ENCODE peak calls at places on chromosomes 5 and 9, in five cellular contexts. Y, U, L, N and D are unnamed samples. For H3K4me1, the result is how much of the 10 kb centered on the place peaks cover.

GRCh38 chr9:18297532-18297872 is 176.5 kb upstream of the ADAMTSL1 start:
- DNase-seq in Y (no peak), U (no peak), L (no peak), N (no peak), D (no peak)

GRCh38 chr5:156004754-156005153 is 322.2 kb upstream of the SGCD start:
- DNase-seq in Y (peak), U (no peak), L (no peak), N (no peak), D (no peak)

GRCh38 chr9:130126721-130127429 is 45.3 kb upstream of the NCS1 start:
- DNase-seq in Y (no peak), U (no peak), L (peak), N (no peak), D (no peak)

GRCh38 chr5:166907314-166907713 is 1384.1 kb upstream of the WWC1 start:
- DNase-seq in Y (no peak), U (no peak), L (no peak), N (no peak), D (no peak)

GRCh38 chr9:115601456-115601855 is 483.5 kb upstream of the TNC start:
- DNase-seq in Y (no peak), U (no peak), L (no peak), N (no peak), D (no peak)

GRCh38 chr5:170267431-170268152 is 30.0 kb downstream of the LCP2 start:
- DNase-seq in Y (peak), U (peak), L (peak), N (peak), D (peak)

GRCh38 chr9:106441283-106441682 is 421.7 kb upstream of the ZNF462 start:
- DNase-seq in Y (no peak), U (no peak), L (peak), N (no peak), D (no peak)

GRCh38 chr9:7439355-7439978 is 360.1 kb downstream of the DMAC1 start:
- DNase-seq in Y (no peak), U (no peak), L (no peak), N (no peak), D (no peak)

GRCh38 chr5:173554038-173554955 is 62.2 kb downstream of the BOD1 start:
- DNase-seq in Y (no peak), U (no peak), L (no peak), N (no peak), D (no peak)

GRCh38 chr5:145803617-145804016 is 31.5 kb downstream of the PRELID2 start:
- DNase-seq in Y (no peak), U (no peak), L (no peak), N (no peak), D (no peak)

GRCh38 chr9:86854898-86855523 is 92.3 kb downstream of the GAS1 start:
- DNase-seq in Y (no peak), U (no peak), L (no peak), N (no peak), D (peak)

GRCh38 chr5:52774005-52774410 is 13.7 kb upstream of the ITGA1 start:
- DNase-seq in Y (no peak), U (no peak), L (no peak), N (no peak), D (no peak)

GRCh38 chr9:113363336-113363735 is 13.4 kb downstream of the HDHD3 start:
- DNase-seq in Y (no peak), U (no peak), L (no peak), N (no peak), D (no peak)

GRCh38 chr9:93964685-93965084 is 9.5 kb upstream of the BARX1 start:
- DNase-seq in Y (no peak), U (peak), L (no peak), N (no peak), D (no peak)

GRCh38 chr5:911601-912000 is 18.9 kb downstream of the TRIP13 start:
- DNase-seq in Y (no peak), U (no peak), L (no peak), N (peak), D (no peak)

GRCh38 chr5:147098233-147098790 is 136.5 kb upstream of the STK32A start:
- DNase-seq in Y (peak), U (no peak), L (peak), N (peak), D (no peak)

GRCh38 chr5:9919306-9920030 is 289.3 kb upstream of the TAS2R1 start:
- DNase-seq in Y (no peak), U (no peak), L (no peak), N (no peak), D (no peak)

GRCh38 chr5:5480481-5481111 is 58.1 kb downstream of the ICE1 start:
- DNase-seq in Y (no peak), U (no peak), L (no peak), N (no peak), D (no peak)

GRCh38 chr5:83331842-83332241 is 139.7 kb upstream of the VCAN start:
- DNase-seq in Y (no peak), U (no peak), L (no peak), N (no peak), D (no peak)

GRCh38 chr9:2621678-2622360 is at the start of gene VLDLR:
- DNase-seq in Y (peak), U (peak), L (peak), N (no peak), D (peak)

DNA sequence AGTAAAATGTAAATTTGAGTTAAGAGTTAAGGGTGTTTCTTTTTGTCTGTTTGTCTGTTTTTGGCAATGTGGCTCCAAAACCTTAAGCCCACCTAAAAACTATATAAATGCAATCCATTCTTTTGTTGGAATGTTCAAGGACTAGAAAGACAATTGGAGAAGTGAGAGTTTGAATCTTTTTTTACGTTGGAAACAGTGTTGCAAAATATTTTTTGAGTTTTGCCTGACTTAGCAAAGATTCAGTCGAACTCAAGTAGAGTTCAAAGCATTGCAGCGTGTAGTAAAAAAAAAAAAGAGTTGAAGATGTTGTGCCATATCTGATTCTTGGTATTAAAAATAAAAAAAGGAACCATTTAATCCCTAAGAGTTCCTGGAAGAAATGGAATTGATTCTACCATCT is 915 bp downstream of the SYK start:
- DNase-seq in Y (no peak), U (no peak), L (no peak), N (no peak), D (no peak)
- H3K4me3 ChIP-seq in Y (peak), U (peak), L (no peak), N (peak), D (no peak)

DNA sequence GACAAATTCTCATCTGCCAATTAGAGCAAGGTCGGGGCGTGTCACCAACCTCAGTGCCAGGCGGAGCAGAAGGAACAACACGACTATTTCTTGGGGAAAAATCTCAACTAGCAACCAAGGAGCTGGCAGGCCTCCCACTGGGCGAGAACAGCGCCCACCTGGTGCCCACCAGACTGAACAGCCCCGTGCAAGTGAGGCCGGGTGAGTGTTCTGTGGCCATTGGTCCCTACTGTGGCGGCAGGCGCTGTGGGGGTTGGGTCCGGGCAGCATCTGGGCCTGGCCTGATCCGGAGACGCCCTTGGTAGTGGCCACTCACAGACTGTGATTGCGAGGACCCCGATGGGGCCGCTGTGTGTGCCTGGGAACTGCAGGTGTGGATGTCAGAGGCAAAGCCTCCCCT is 11.5 kb downstream of the NOTCH1 start:
- DNase-seq in Y (no peak), U (no peak), L (no peak), N (no peak), D (no peak)
- TF ChIP-seq POLR2A in Y (no peak), U (no peak), L (no peak), N (no peak), D (no peak)

GRCh38 chr5:139677404-139678282 is 29.5 kb downstream of the CXXC5 start:
- DNase-seq in Y (no peak), U (peak), L (no peak), N (no peak), D (no peak)
- H3K4me1 ChIP-seq in Y (under half), U (half or more), L (half or more), N (under half), D (under half)

DNA sequence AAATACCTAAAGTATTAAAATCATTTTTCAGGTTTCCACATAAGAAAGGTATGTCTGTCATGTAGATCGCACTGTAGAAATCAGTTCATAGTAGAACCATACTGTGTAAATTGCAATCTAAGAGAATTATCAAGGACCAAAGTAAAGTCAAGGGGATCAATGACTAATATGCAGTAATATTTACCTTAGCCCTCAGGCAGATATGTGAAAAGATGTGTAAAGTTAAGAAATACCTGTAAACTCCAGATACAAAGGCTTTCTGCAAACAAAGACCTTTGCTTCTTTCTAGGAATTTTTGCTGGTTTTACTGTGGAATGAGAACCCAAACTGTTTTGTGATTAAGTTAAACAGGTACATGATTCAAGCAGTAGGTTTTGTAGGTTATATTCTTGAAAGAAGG is 11.6 kb downstream of the POLK start:
- DNase-seq in Y (no peak), U (no peak), L (no peak), N (no peak), D (no peak)
- H3K4me3 ChIP-seq in Y (no peak), U (no peak), L (no peak), N (no peak), D (no peak)

DNA sequence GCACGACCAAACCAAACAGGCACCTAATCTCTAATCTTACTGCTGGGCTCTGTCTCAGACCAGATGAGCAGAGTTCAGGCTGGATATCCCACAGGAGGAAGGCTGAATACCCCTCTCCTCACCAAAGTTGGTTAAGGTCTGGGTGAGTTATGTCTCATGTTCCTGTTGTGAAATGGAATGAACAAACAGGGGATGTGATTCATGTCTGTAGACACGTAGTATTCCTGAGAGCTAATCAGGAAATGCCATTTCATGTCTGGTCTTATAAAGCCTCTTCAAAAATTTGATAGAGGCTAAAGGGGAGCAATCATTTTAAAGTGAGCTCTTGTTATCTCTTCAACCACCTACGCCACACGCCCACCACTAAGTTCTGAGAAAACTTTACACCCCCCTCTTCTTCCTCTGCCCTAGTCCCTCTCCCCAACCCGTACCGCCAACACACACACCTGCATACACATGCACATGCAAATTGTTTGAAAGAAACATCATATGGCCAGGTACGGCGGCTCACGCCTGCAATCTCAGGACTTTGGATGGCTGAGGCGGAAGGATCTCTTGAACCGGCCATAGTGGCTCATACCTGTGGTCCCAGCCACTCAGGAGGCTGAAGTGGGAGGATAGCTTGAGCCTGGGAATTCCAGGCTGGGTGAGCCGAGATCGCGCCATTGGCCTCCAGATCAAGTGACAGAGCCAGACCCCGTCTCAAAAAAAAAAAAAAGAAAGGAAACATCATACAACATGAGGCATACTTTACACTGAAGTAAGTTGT is 69.8 kb upstream of the RAI14 start:
- DNase-seq in Y (no peak), U (no peak), L (no peak), N (no peak), D (no peak)
- TF ChIP-seq POLR2A in Y (no peak), U (no peak), L (no peak), N (no peak), D (no peak)

GRCh38 chr9:121751686-121752445 is 100.4 kb downstream of the DAB2IP start:
- DNase-seq in Y (peak), U (no peak), L (no peak), N (no peak), D (no peak)

GRCh38 chr9:121749614-121750013 is 98.2 kb downstream of the DAB2IP start:
- DNase-seq in Y (no peak), U (no peak), L (no peak), N (no peak), D (no peak)

GRCh38 chr9:121750259-121750714 is 98.9 kb downstream of the DAB2IP start:
- DNase-seq in Y (no peak), U (peak), L (no peak), N (no peak), D (no peak)

GRCh38 chr9:121752929-121753328 is 101.5 kb downstream of the DAB2IP start:
- DNase-seq in Y (no peak), U (no peak), L (no peak), N (no peak), D (no peak)

GRCh38 chr9:121750715-121751623 is 99.5 kb downstream of the DAB2IP start:
- DNase-seq in Y (no peak), U (peak), L (no peak), N (peak), D (no peak)
- H3K4me1 ChIP-seq in Y (half or more), U (half or more), L (half or more), N (half or more), D (under half)